ENCODE peak calls at places on chromosome 5, in ten cellular contexts. One of them, this sample, is unnamed.
A peak's percentile ranks its signal among the peaks of the same experiment; 100 is the strongest.

GRCh38 chr5:157918811-157919742 is 60.1 kb upstream of the CLINT1 start:
- DNase-seq in OCI-LY7: peak; percentile 62
- DNase-seq in heart right ventricle: no peak
- DNase-seq in A549: peak; percentile 13
- DNase-seq in PC-3: no peak
- DNase-seq in gastrocnemius medialis: no peak
- DNase-seq in left ventricle myocardium inferior: no peak
- DNase-seq in breast epithelium: no peak
- DNase-seq in GM12878: no peak
- DNase-seq in right atrium auricular region: no peak
- DNase-seq in this sample: peak; percentile 13

GRCh38 chr5:113217619-113218184 is 217.1 kb downstream of the TSSK1B start:
- DNase-seq in heart right ventricle: no peak
- DNase-seq in right atrium auricular region: no peak
- DNase-seq in A549: no peak
- DNase-seq in left ventricle myocardium inferior: no peak
- DNase-seq in gastrocnemius medialis: no peak
- DNase-seq in GM12878: no peak
- DNase-seq in OCI-LY7: no peak
- DNase-seq in PC-3: no peak
- DNase-seq in breast epithelium: no peak
- DNase-seq in this sample: no peak

GRCh38 chr5:142104491-142104890 is 4.1 kb upstream of the NDFIP1 start:
- DNase-seq in breast epithelium: no peak
- DNase-seq in PC-3: no peak
- DNase-seq in right atrium auricular region: no peak
- DNase-seq in gastrocnemius medialis: no peak
- DNase-seq in OCI-LY7: no peak
- DNase-seq in GM12878: no peak
- DNase-seq in A549: no peak
- DNase-seq in heart right ventricle: no peak
- DNase-seq in left ventricle myocardium inferior: no peak
- DNase-seq in this sample: no peak

GRCh38 chr5:138438724-138439536 is at the start of gene REEP2:
- DNase-seq in GM12878: no peak
- DNase-seq in left ventricle myocardium inferior: peak; percentile 37
- DNase-seq in gastrocnemius medialis: no peak
- DNase-seq in A549: peak; percentile 22
- DNase-seq in OCI-LY7: peak; percentile 71
- DNase-seq in PC-3: peak; percentile 38
- DNase-seq in right atrium auricular region: no peak
- DNase-seq in breast epithelium: no peak
- DNase-seq in heart right ventricle: no peak
- DNase-seq in this sample: peak; percentile 61

GRCh38 chr5:87127426-87127825 is 140.3 kb upstream of the RASA1 start:
- DNase-seq in gastrocnemius medialis: no peak
- DNase-seq in A549: no peak
- DNase-seq in right atrium auricular region: no peak
- DNase-seq in left ventricle myocardium inferior: no peak
- DNase-seq in breast epithelium: no peak
- DNase-seq in PC-3: peak; percentile 88
- DNase-seq in GM12878: no peak
- DNase-seq in heart right ventricle: no peak
- DNase-seq in OCI-LY7: no peak
- DNase-seq in this sample: no peak

GRCh38 chr5:35337332-35338168 is 107.3 kb upstream of the PRLR start:
- DNase-seq in A549: no peak
- DNase-seq in PC-3: no peak
- DNase-seq in heart right ventricle: no peak
- DNase-seq in breast epithelium: no peak
- DNase-seq in left ventricle myocardium inferior: no peak
- DNase-seq in OCI-LY7: no peak
- DNase-seq in gastrocnemius medialis: no peak
- DNase-seq in right atrium auricular region: no peak
- DNase-seq in GM12878: no peak
- DNase-seq in this sample: no peak

GRCh38 chr5:80654054-80654390 is 430 bp upstream of the MSH3 start:
- DNase-seq in gastrocnemius medialis: no peak
- DNase-seq in PC-3: peak; percentile 4
- DNase-seq in breast epithelium: no peak
- DNase-seq in A549: peak; percentile 6
- DNase-seq in OCI-LY7: peak; percentile 64
- DNase-seq in GM12878: no peak
- DNase-seq in heart right ventricle: no peak
- DNase-seq in right atrium auricular region: no peak
- DNase-seq in left ventricle myocardium inferior: no peak
- DNase-seq in this sample: no peak

GRCh38 chr5:151079838-151080619 is 805 bp downstream of the TNIP1 start:
- DNase-seq in A549: peak; percentile 58
- DNase-seq in left ventricle myocardium inferior: no peak
- DNase-seq in breast epithelium: no peak
- DNase-seq in PC-3: peak; percentile 77
- DNase-seq in gastrocnemius medialis: no peak
- DNase-seq in heart right ventricle: no peak
- DNase-seq in GM12878: no peak
- DNase-seq in right atrium auricular region: no peak
- DNase-seq in OCI-LY7: no peak
- DNase-seq in this sample: no peak

GRCh38 chr5:601771-602465 is 10.2 kb upstream of the CEP72 start:
- DNase-seq in OCI-LY7: no peak
- DNase-seq in GM12878: no peak
- DNase-seq in gastrocnemius medialis: no peak
- DNase-seq in breast epithelium: no peak
- DNase-seq in left ventricle myocardium inferior: no peak
- DNase-seq in right atrium auricular region: no peak
- DNase-seq in PC-3: no peak
- DNase-seq in A549: no peak
- DNase-seq in heart right ventricle: no peak
- DNase-seq in this sample: no peak

GRCh38 chr5:166961028-166961427 is 1330.4 kb upstream of the WWC1 start:
- DNase-seq in A549: peak; percentile 12
- DNase-seq in GM12878: no peak
- DNase-seq in PC-3: peak; percentile 41
- DNase-seq in right atrium auricular region: no peak
- DNase-seq in heart right ventricle: no peak
- DNase-seq in gastrocnemius medialis: no peak
- DNase-seq in breast epithelium: no peak
- DNase-seq in OCI-LY7: no peak
- DNase-seq in left ventricle myocardium inferior: no peak
- DNase-seq in this sample: no peak

GRCh38 chr5:40485021-40485998 is 194.4 kb upstream of the PTGER4 start:
- DNase-seq in left ventricle myocardium inferior: no peak
- DNase-seq in OCI-LY7: peak; percentile 51
- DNase-seq in gastrocnemius medialis: no peak
- DNase-seq in heart right ventricle: no peak
- DNase-seq in breast epithelium: no peak
- DNase-seq in PC-3: no peak
- DNase-seq in A549: no peak
- DNase-seq in GM12878: peak; percentile 57
- DNase-seq in right atrium auricular region: no peak
- DNase-seq in this sample: no peak
- H3K4me1 ChIP-seq in left ventricle myocardium inferior: no peaks in the 10 kb centered on the region
- H3K4me1 ChIP-seq in OCI-LY7: peaks cover 34% of the 10 kb centered on the region
- H3K4me1 ChIP-seq in gastrocnemius medialis: no peaks in the 10 kb centered on the region
- H3K4me1 ChIP-seq in heart right ventricle: no peaks in the 10 kb centered on the region
- H3K4me1 ChIP-seq in breast epithelium: no peaks in the 10 kb centered on the region
- H3K4me1 ChIP-seq in PC-3: peaks cover 11% of the 10 kb centered on the region
- H3K4me1 ChIP-seq in A549: no peaks in the 10 kb centered on the region
- H3K4me1 ChIP-seq in GM12878: peaks cover 41% of the 10 kb centered on the region
- H3K4me1 ChIP-seq in right atrium auricular region: no peaks in the 10 kb centered on the region
- H3K4me1 ChIP-seq in this sample: peaks cover 12% of the 10 kb centered on the region

DNA sequence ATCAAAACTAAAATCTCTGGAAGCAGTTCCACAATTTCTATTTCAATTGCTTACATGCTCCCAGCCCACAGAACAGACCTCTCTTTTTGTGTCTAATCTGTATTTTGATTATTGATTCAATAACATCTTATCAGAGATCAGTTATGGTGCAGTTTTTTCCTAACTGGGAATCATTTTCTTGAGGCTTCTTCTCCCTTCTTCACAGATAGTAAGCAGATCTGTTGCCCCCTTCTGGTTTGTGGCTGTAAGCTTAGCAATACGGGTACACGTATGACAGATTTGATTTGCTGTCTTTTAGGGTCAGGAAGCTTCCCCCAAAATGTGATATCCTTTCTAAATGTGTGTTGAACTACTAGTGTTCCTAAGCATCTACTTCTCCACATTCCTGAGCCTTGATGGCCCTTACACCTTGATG is 39.4 kb downstream of the MRPS27 start:
- DNase-seq in breast epithelium: no peak
- DNase-seq in OCI-LY7: no peak
- DNase-seq in left ventricle myocardium inferior: no peak
- DNase-seq in A549: peak; percentile 63
- DNase-seq in heart right ventricle: no peak
- DNase-seq in GM12878: no peak
- DNase-seq in gastrocnemius medialis: no peak
- DNase-seq in PC-3: peak; percentile 47
- DNase-seq in right atrium auricular region: no peak
- DNase-seq in this sample: no peak
- TF ChIP-seq CTCF in breast epithelium: no peak
- TF ChIP-seq CTCF in OCI-LY7: peak; percentile 69
- TF ChIP-seq CTCF in left ventricle myocardium inferior: peak; percentile 59
- TF ChIP-seq CTCF in A549: peak; percentile 49
- TF ChIP-seq CTCF in heart right ventricle: peak; percentile 49
- TF ChIP-seq CTCF in GM12878: peak; percentile 17
- TF ChIP-seq CTCF in gastrocnemius medialis: no peak
- TF ChIP-seq CTCF in PC-3: peak; percentile 64
- TF ChIP-seq CTCF in right atrium auricular region: peak; percentile 27
- TF ChIP-seq CTCF in this sample: no peak

GRCh38 chr5:134099288-134099872 is 15.1 kb upstream of the TCF7 start:
- DNase-seq in breast epithelium: no peak
- DNase-seq in left ventricle myocardium inferior: no peak
- DNase-seq in A549: no peak
- DNase-seq in heart right ventricle: no peak
- DNase-seq in right atrium auricular region: no peak
- DNase-seq in PC-3: no peak
- DNase-seq in OCI-LY7: peak; percentile 17
- DNase-seq in GM12878: no peak
- DNase-seq in gastrocnemius medialis: no peak
- DNase-seq in this sample: no peak

GRCh38 chr5:134098690-134099089 is 15.8 kb upstream of the TCF7 start:
- DNase-seq in left ventricle myocardium inferior: no peak
- DNase-seq in GM12878: no peak
- DNase-seq in gastrocnemius medialis: no peak
- DNase-seq in PC-3: no peak
- DNase-seq in right atrium auricular region: no peak
- DNase-seq in A549: no peak
- DNase-seq in heart right ventricle: no peak
- DNase-seq in breast epithelium: no peak
- DNase-seq in OCI-LY7: no peak
- DNase-seq in this sample: no peak

GRCh38 chr5:134099939-134100282 is 14.6 kb upstream of the TCF7 start:
- DNase-seq in A549: no peak
- DNase-seq in heart right ventricle: no peak
- DNase-seq in PC-3: no peak
- DNase-seq in right atrium auricular region: no peak
- DNase-seq in breast epithelium: no peak
- DNase-seq in left ventricle myocardium inferior: no peak
- DNase-seq in GM12878: no peak
- DNase-seq in gastrocnemius medialis: no peak
- DNase-seq in OCI-LY7: no peak
- DNase-seq in this sample: no peak

GRCh38 chr5:134101686-134102439 is 12.6 kb upstream of the TCF7 start:
- DNase-seq in right atrium auricular region: no peak
- DNase-seq in OCI-LY7: peak; percentile 64
- DNase-seq in heart right ventricle: peak; percentile 46
- DNase-seq in gastrocnemius medialis: no peak
- DNase-seq in PC-3: peak; percentile 62
- DNase-seq in breast epithelium: no peak
- DNase-seq in A549: peak; percentile 53
- DNase-seq in GM12878: peak; percentile 43
- DNase-seq in left ventricle myocardium inferior: peak; percentile 57
- DNase-seq in this sample: peak; percentile 68

DNA sequence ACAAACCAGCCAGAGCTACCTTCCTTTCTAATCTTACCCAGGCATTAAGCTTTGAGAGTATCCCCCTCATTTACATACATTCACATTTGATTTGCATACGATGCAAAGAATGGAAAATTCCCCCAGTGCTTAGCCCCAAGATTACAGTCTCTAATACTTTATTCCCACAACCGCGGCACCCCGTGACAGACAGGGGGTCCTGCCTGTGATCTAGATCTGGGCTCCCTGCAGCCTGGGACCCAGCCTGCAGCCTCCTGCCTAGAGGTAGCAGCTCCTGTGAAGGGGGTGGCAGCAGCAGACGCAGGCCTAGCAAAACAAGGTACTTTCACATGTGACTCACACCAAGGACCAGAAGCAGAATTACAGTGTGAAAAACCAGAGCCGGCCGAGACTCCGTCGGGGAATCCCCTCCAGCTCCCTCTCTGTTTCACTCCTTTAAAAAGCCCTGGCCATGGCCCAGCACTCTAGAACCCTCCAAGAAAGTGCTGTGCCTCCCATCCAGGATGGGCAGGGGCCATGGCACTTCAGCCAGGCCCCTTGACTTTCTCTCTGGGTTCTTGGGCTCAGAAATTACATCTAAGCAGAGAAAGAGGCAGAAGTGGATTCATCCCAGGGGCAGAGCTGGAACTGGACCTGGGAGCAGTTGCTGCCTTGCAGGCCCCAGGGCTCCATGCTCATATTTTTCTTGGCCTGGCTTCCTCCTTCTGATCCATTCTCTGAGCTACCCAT is 14.0 kb upstream of the TCF7 start:
- DNase-seq in gastrocnemius medialis: no peak
- DNase-seq in left ventricle myocardium inferior: no peak
- DNase-seq in OCI-LY7: peak; percentile 49
- DNase-seq in A549: peak; percentile 27
- DNase-seq in right atrium auricular region: peak; percentile 68
- DNase-seq in heart right ventricle: no peak
- DNase-seq in breast epithelium: no peak
- DNase-seq in PC-3: peak; percentile 51
- DNase-seq in GM12878: peak; percentile 94
- DNase-seq in this sample: peak; percentile 69
- H3K4me3 ChIP-seq in gastrocnemius medialis: no peak overlapping the region
- H3K4me3 ChIP-seq in left ventricle myocardium inferior: no peak overlapping the region
- H3K4me3 ChIP-seq in OCI-LY7: no peak overlapping the region
- H3K4me3 ChIP-seq in A549: no peak overlapping the region
- H3K4me3 ChIP-seq in right atrium auricular region: no peak overlapping the region
- H3K4me3 ChIP-seq in heart right ventricle: no peak overlapping the region
- H3K4me3 ChIP-seq in breast epithelium: no peak overlapping the region
- H3K4me3 ChIP-seq in PC-3: no peak overlapping the region
- H3K4me3 ChIP-seq in GM12878: no peak overlapping the region
- H3K4me3 ChIP-seq in this sample: peak overlapping the region; percentile 27

DNA sequence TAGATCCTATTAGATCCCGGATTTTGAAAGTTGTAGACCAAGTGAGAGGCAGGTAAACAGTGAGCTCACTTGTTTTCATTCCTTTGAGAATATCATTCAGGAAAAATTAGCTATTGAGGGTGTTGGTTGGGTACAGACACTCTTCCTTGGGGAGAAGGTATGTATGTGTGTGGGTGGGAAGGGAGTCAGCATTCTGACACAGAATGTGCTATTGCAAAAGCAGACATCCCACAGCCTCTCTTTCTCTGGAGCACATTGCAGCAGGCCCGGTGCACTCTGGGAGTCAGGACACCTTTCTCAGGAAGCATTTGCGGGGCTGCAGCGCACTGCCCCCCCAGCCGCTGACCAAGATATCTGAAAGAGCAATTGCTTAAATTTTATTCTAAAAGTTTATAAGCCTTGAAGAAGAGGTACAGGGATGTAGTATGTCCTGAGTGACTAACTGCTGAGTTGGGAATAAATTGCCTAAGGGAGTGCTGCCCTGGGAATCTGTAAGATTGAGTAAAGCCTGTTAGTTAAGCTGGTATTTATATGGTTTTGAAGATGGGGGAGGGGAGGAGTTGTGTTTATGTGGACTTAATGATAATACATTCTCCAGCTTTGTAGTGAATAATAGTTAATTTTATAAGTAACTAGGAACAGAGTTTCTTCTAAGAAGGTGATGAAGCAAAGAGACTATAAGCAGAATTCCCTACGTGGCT is 5.2 kb downstream of the TNFAIP8 start:
- DNase-seq in OCI-LY7: no peak
- DNase-seq in right atrium auricular region: no peak
- DNase-seq in left ventricle myocardium inferior: no peak
- DNase-seq in PC-3: peak; percentile 77
- DNase-seq in GM12878: no peak
- DNase-seq in gastrocnemius medialis: no peak
- DNase-seq in A549: no peak
- DNase-seq in breast epithelium: no peak
- DNase-seq in heart right ventricle: no peak
- DNase-seq in this sample: no peak
- H3K4me1 ChIP-seq in OCI-LY7: peaks cover 63% of the 10 kb centered on the region
- H3K4me1 ChIP-seq in right atrium auricular region: no peaks in the 10 kb centered on the region
- H3K4me1 ChIP-seq in left ventricle myocardium inferior: peaks cover 64% of the 10 kb centered on the region
- H3K4me1 ChIP-seq in PC-3: peaks cover 54% of the 10 kb centered on the region
- H3K4me1 ChIP-seq in GM12878: peaks cover 50% of the 10 kb centered on the region
- H3K4me1 ChIP-seq in gastrocnemius medialis: no peaks in the 10 kb centered on the region
- H3K4me1 ChIP-seq in A549: peaks cover 22% of the 10 kb centered on the region
- H3K4me1 ChIP-seq in breast epithelium: peaks cover 3% of the 10 kb centered on the region
- H3K4me1 ChIP-seq in heart right ventricle: peaks cover 7% of the 10 kb centered on the region
- H3K4me1 ChIP-seq in this sample: peaks cover 90% of the 10 kb centered on the region

This sample was measured in CD8-positive, alpha-beta T cell.